ENCODE peak calls at places on chromosomes 4 and X, in ten cellular contexts. M is amniotic stem cell; L is iris pigment epithelial cell; E is nucleus accumbens; S is activated CD8-positive, alpha-beta memory T cell treated with anti-CD3 and anti-CD28 coated beads for 48 hours; D is A549; Y is activated gamma-delta T cell treated with Interleukin-2 at 50 U/mL for 16 hours; G is C1 segment of cervical spinal cord; R is EH; F is astrocyte of the spinal cord. B is an unnamed sample.

GRCh38 chrX:154378059-154378798 is 866 bp upstream of the EMD start:
- DNase-seq in F (peak), E (no peak), Y (no peak), L (no peak), G (no peak), S (peak), R (peak), D (peak), M (no peak), B (no peak)

GRCh38 chr4:184684491-184685189 is 35.1 kb downstream of the PRIMPOL start:
- DNase-seq in F (no peak), D (no peak), M (no peak), S (no peak), G (no peak), E (no peak), Y (no peak), R (peak), L (peak), B (no peak)

GRCh38 chrX:33840176-33840575 is 291.9 kb downstream of the FAM47A start:
- DNase-seq in F (no peak), S (no peak), L (no peak), R (no peak), D (no peak), M (no peak), Y (no peak), E (no peak), G (no peak), B (no peak)

GRCh38 chr4:126839066-126839465 is 793.7 kb upstream of the INTU start:
- DNase-seq in G (no peak), R (peak), S (no peak), D (no peak), Y (no peak), E (no peak), F (peak), L (peak), M (peak), B (no peak)

GRCh38 chr4:128601992-128602695 is 207.4 kb upstream of the JADE1 start:
- DNase-seq in G (no peak), E (no peak), F (peak), R (peak), S (no peak), D (no peak), L (peak), Y (no peak), M (no peak), B (peak)

GRCh38 chr4:118076958-118077766 is 42.9 kb downstream of the NDST3 start:
- DNase-seq in M (no peak), Y (no peak), S (no peak), F (peak), D (peak), G (no peak), L (peak), R (peak), E (no peak), B (no peak)

GRCh38 chrX:11287505-11287904 is 5.7 kb upstream of the AMELX start:
- DNase-seq in M (no peak), R (peak), E (no peak), Y (no peak), G (no peak), L (peak), D (no peak), F (no peak), S (no peak), B (no peak)

GRCh38 chrX:40090050-40090804 is 7.5 kb downstream of the BCOR start:
- DNase-seq in F (no peak), Y (no peak), G (no peak), R (peak), M (no peak), D (no peak), E (no peak), L (no peak), S (no peak), B (no peak)

GRCh38 chr4:24768006-24768405 is 27.4 kb upstream of the SOD3 start:
- DNase-seq in F (no peak), Y (no peak), L (no peak), D (no peak), M (no peak), G (no peak), E (no peak), R (no peak), S (no peak), B (no peak)

GRCh38 chr4:188109157-188109755 is at the start of gene TRIML2:
- DNase-seq in D (peak), F (no peak), R (peak), M (no peak), G (no peak), S (no peak), E (no peak), Y (no peak), L (peak), B (no peak)

GRCh38 chrX:103073442-103073841 is 9.5 kb upstream of the BEX1 start:
- DNase-seq in G (no peak), S (no peak), F (no peak), M (no peak), Y (no peak), D (no peak), E (no peak), R (peak), L (peak), B (no peak)

B was measured in putamen.